ENCODE peak calls at places on chromosome 20, in seven cellular contexts. One of them, this sample, is unnamed. For H3K4me1, the result is how much of the 10 kb centered on the place peaks cover.

GRCh38 chr20:50708845-50709555 is 17.7 kb upstream of the RIPOR3 start:
- DNase-seq in GM23248: no peak
- DNase-seq in PC-3: no peak
- DNase-seq in fibroblast of lung: no peak
- DNase-seq in Peyer's patch: no peak
- DNase-seq in tibial artery: no peak
- DNase-seq in cardiac muscle cell: no peak
- DNase-seq in this sample: no peak

GRCh38 chr20:23296841-23297701 is 53.5 kb upstream of the NXT1 start:
- DNase-seq in GM23248: peak
- DNase-seq in PC-3: no peak
- DNase-seq in fibroblast of lung: no peak
- DNase-seq in Peyer's patch: no peak
- DNase-seq in tibial artery: no peak
- DNase-seq in cardiac muscle cell: no peak
- DNase-seq in this sample: no peak

GRCh38 chr20:10522328-10522727 is 87.2 kb downstream of the SLX4IP start:
- DNase-seq in GM23248: no peak
- DNase-seq in PC-3: no peak
- DNase-seq in fibroblast of lung: no peak
- DNase-seq in Peyer's patch: no peak
- DNase-seq in tibial artery: no peak
- DNase-seq in cardiac muscle cell: no peak
- DNase-seq in this sample: no peak

GRCh38 chr20:37389241-37389747 is 43.4 kb downstream of the SRC start:
- DNase-seq in GM23248: no peak
- DNase-seq in PC-3: no peak
- DNase-seq in fibroblast of lung: no peak
- DNase-seq in Peyer's patch: no peak
- DNase-seq in tibial artery: peak
- DNase-seq in cardiac muscle cell: no peak
- DNase-seq in this sample: peak

GRCh38 chr20:62704341-62704948 is 4.2 kb upstream of the NTSR1 start:
- DNase-seq in GM23248: peak
- DNase-seq in PC-3: peak
- DNase-seq in fibroblast of lung: peak
- DNase-seq in Peyer's patch: no peak
- DNase-seq in tibial artery: peak
- DNase-seq in cardiac muscle cell: peak
- DNase-seq in this sample: peak

GRCh38 chr20:53819973-53820451 is 226.4 kb upstream of the ZNF217 start:
- DNase-seq in GM23248: no peak
- DNase-seq in PC-3: no peak
- DNase-seq in fibroblast of lung: no peak
- DNase-seq in Peyer's patch: no peak
- DNase-seq in tibial artery: no peak
- DNase-seq in cardiac muscle cell: no peak
- DNase-seq in this sample: no peak

GRCh38 chr20:53201588-53201987 is 229.4 kb downstream of the TSHZ2 start:
- DNase-seq in GM23248: no peak
- DNase-seq in PC-3: no peak
- DNase-seq in fibroblast of lung: no peak
- DNase-seq in Peyer's patch: no peak
- DNase-seq in tibial artery: no peak
- DNase-seq in cardiac muscle cell: no peak
- DNase-seq in this sample: no peak

GRCh38 chr20:16801919-16802651 is 53.9 kb downstream of the OTOR start:
- DNase-seq in GM23248: peak
- DNase-seq in PC-3: peak
- DNase-seq in fibroblast of lung: peak
- DNase-seq in Peyer's patch: peak
- DNase-seq in tibial artery: no peak
- DNase-seq in cardiac muscle cell: peak
- DNase-seq in this sample: peak

GRCh38 chr20:12090920-12091319 is 173.2 kb downstream of the BTBD3 start:
- DNase-seq in GM23248: no peak
- DNase-seq in PC-3: peak
- DNase-seq in fibroblast of lung: no peak
- DNase-seq in Peyer's patch: no peak
- DNase-seq in tibial artery: no peak
- DNase-seq in cardiac muscle cell: no peak
- DNase-seq in this sample: no peak

GRCh38 chr20:53080412-53080962 is 108.3 kb downstream of the TSHZ2 start:
- DNase-seq in GM23248: no peak
- DNase-seq in PC-3: no peak
- DNase-seq in fibroblast of lung: no peak
- DNase-seq in Peyer's patch: no peak
- DNase-seq in tibial artery: no peak
- DNase-seq in cardiac muscle cell: no peak
- DNase-seq in this sample: no peak

GRCh38 chr20:51029963-51030930 is 7.3 kb upstream of the KCNG1 start:
- DNase-seq in GM23248: peak
- DNase-seq in PC-3: no peak
- DNase-seq in fibroblast of lung: no peak
- DNase-seq in Peyer's patch: no peak
- DNase-seq in tibial artery: no peak
- DNase-seq in cardiac muscle cell: peak
- DNase-seq in this sample: no peak

GRCh38 chr20:25398363-25399037 is 7.9 kb upstream of the ABHD12 start:
- DNase-seq in GM23248: no peak
- DNase-seq in PC-3: no peak
- DNase-seq in fibroblast of lung: no peak
- DNase-seq in Peyer's patch: no peak
- DNase-seq in tibial artery: no peak
- DNase-seq in cardiac muscle cell: no peak
- DNase-seq in this sample: no peak

GRCh38 chr20:17024513-17025105 is 202.2 kb upstream of the PCSK2 start:
- DNase-seq in GM23248: peak
- DNase-seq in PC-3: no peak
- DNase-seq in fibroblast of lung: peak
- DNase-seq in Peyer's patch: no peak
- DNase-seq in tibial artery: no peak
- DNase-seq in cardiac muscle cell: no peak
- DNase-seq in this sample: no peak

GRCh38 chr20:1600736-1601135 is 19.1 kb downstream of the SIRPB1 start:
- DNase-seq in GM23248: no peak
- DNase-seq in PC-3: no peak
- DNase-seq in fibroblast of lung: no peak
- DNase-seq in Peyer's patch: no peak
- DNase-seq in tibial artery: no peak
- DNase-seq in cardiac muscle cell: no peak
- DNase-seq in this sample: no peak

GRCh38 chr20:22866757-22867425 is 168.2 kb upstream of the SSTR4 start:
- DNase-seq in GM23248: peak
- DNase-seq in PC-3: no peak
- DNase-seq in fibroblast of lung: no peak
- DNase-seq in Peyer's patch: no peak
- DNase-seq in tibial artery: no peak
- DNase-seq in cardiac muscle cell: peak
- DNase-seq in this sample: no peak

GRCh38 chr20:45985573-45985972 is 13.6 kb upstream of the ZNF335 start:
- DNase-seq in GM23248: peak
- DNase-seq in PC-3: no peak
- DNase-seq in fibroblast of lung: no peak
- DNase-seq in Peyer's patch: no peak
- DNase-seq in tibial artery: no peak
- DNase-seq in cardiac muscle cell: peak
- DNase-seq in this sample: no peak

GRCh38 chr20:17287503-17287902 is 60.7 kb downstream of the PCSK2 start:
- DNase-seq in GM23248: no peak
- DNase-seq in PC-3: no peak
- DNase-seq in fibroblast of lung: no peak
- DNase-seq in Peyer's patch: no peak
- DNase-seq in tibial artery: no peak
- DNase-seq in cardiac muscle cell: no peak
- DNase-seq in this sample: no peak

GRCh38 chr20:63232235-63233060 is 3.3 kb upstream of the BIRC7 start:
- DNase-seq in GM23248: peak
- DNase-seq in PC-3: peak
- DNase-seq in fibroblast of lung: peak
- DNase-seq in Peyer's patch: no peak
- DNase-seq in tibial artery: no peak
- DNase-seq in cardiac muscle cell: peak
- DNase-seq in this sample: no peak

GRCh38 chr20:9112541-9113515 is 43.9 kb downstream of the PLCB4 start:
- DNase-seq in GM23248: peak
- DNase-seq in PC-3: no peak
- DNase-seq in fibroblast of lung: peak
- DNase-seq in Peyer's patch: no peak
- DNase-seq in tibial artery: no peak
- DNase-seq in cardiac muscle cell: peak
- DNase-seq in this sample: no peak

GRCh38 chr20:23266530-23267398 is 83.8 kb upstream of the NXT1 start:
- DNase-seq in GM23248: no peak
- DNase-seq in PC-3: no peak
- DNase-seq in fibroblast of lung: no peak
- DNase-seq in Peyer's patch: no peak
- DNase-seq in tibial artery: no peak
- DNase-seq in cardiac muscle cell: no peak
- DNase-seq in this sample: no peak

GRCh38 chr20:2867081-2867860 is 6.0 kb upstream of the PTPRA start:
- DNase-seq in GM23248: peak
- DNase-seq in PC-3: no peak
- DNase-seq in fibroblast of lung: no peak
- DNase-seq in Peyer's patch: no peak
- DNase-seq in tibial artery: no peak
- DNase-seq in cardiac muscle cell: no peak
- DNase-seq in this sample: no peak

GRCh38 chr20:59810376-59811187 is 122.9 kb downstream of the SYCP2 start:
- DNase-seq in GM23248: peak
- DNase-seq in PC-3: no peak
- DNase-seq in fibroblast of lung: no peak
- DNase-seq in Peyer's patch: no peak
- DNase-seq in tibial artery: peak
- DNase-seq in cardiac muscle cell: no peak
- DNase-seq in this sample: no peak

GRCh38 chr20:62768815-62769287 is 27.4 kb upstream of the MRGBP start:
- DNase-seq in GM23248: peak
- DNase-seq in PC-3: no peak
- DNase-seq in fibroblast of lung: peak
- DNase-seq in Peyer's patch: no peak
- DNase-seq in tibial artery: no peak
- DNase-seq in cardiac muscle cell: peak
- DNase-seq in this sample: no peak

GRCh38 chr20:23629017-23629541 is 8.7 kb downstream of the CST3 start:
- DNase-seq in GM23248: peak
- DNase-seq in PC-3: peak
- DNase-seq in fibroblast of lung: peak
- DNase-seq in Peyer's patch: no peak
- DNase-seq in tibial artery: no peak
- DNase-seq in cardiac muscle cell: peak
- DNase-seq in this sample: no peak

GRCh38 chr20:54100563-54100962 is 30.2 kb upstream of the BCAS1 start:
- DNase-seq in GM23248: no peak
- DNase-seq in PC-3: no peak
- DNase-seq in fibroblast of lung: peak
- DNase-seq in Peyer's patch: no peak
- DNase-seq in tibial artery: no peak
- DNase-seq in cardiac muscle cell: peak
- DNase-seq in this sample: no peak

DNA sequence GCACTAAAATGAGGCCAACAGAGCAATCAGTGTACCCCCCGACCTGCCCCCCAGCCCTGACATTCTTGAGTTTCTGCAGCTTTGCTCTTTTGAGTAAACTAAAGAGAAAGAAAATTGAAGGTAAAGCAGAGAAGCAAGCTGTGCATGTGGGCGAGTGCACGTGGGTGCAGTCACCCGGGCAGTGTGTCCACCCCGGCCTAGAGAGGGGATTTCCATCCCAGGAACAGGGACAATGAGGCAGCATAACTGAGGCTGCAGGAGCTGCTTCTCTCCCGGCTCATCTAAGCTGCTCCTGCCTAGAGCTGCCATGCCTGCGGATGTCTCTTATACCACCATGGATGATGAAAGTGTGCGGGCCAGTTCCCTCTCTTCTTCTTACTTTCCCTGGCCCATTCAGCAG is 16.8 kb downstream of the CASS4 start:
- DNase-seq in GM23248: no peak
- DNase-seq in PC-3: no peak
- DNase-seq in fibroblast of lung: no peak
- DNase-seq in Peyer's patch: no peak
- DNase-seq in tibial artery: peak
- DNase-seq in cardiac muscle cell: no peak
- DNase-seq in this sample: no peak
- H3K4me1 ChIP-seq in GM23248: half or more
- H3K4me1 ChIP-seq in PC-3: under half
- H3K4me1 ChIP-seq in fibroblast of lung: half or more
- H3K4me1 ChIP-seq in Peyer's patch: under half
- H3K4me1 ChIP-seq in tibial artery: under half
- H3K4me1 ChIP-seq in cardiac muscle cell: under half
- H3K4me1 ChIP-seq in this sample: under half

GRCh38 chr20:57291694-57292093 is 25.3 kb upstream of the BMP7 start:
- DNase-seq in GM23248: no peak
- DNase-seq in PC-3: no peak
- DNase-seq in fibroblast of lung: no peak
- DNase-seq in Peyer's patch: no peak
- DNase-seq in tibial artery: no peak
- DNase-seq in cardiac muscle cell: no peak
- DNase-seq in this sample: no peak
- H3K4me1 ChIP-seq in GM23248: under half
- H3K4me1 ChIP-seq in PC-3: under half
- H3K4me1 ChIP-seq in fibroblast of lung: under half
- H3K4me1 ChIP-seq in Peyer's patch: under half
- H3K4me1 ChIP-seq in tibial artery: under half
- H3K4me1 ChIP-seq in cardiac muscle cell: under half
- H3K4me1 ChIP-seq in this sample: under half

DNA sequence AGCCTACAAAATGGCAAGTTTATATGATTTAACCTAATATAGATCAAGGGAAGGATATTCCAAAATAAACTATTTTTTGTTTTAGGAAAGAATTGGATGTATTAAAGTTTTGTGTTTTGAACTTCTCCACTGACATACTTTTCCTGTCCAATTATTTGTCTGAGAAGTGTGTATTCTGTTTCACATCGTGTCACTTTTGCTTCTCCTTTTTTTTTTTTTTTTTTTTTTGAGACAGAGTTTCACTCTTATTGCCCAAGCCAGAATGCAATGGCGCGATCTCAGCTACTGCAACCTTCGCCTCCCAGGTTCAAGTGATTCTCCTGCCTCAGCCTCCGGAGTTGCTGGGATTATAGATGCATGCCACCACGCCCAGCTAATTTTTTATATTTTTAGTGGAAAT is 58.8 kb downstream of the SCAND1 start:
- DNase-seq in GM23248: no peak
- DNase-seq in PC-3: no peak
- DNase-seq in fibroblast of lung: no peak
- DNase-seq in Peyer's patch: no peak
- DNase-seq in tibial artery: no peak
- DNase-seq in cardiac muscle cell: no peak
- DNase-seq in this sample: no peak
- H3K4me1 ChIP-seq in GM23248: under half
- H3K4me1 ChIP-seq in PC-3: under half
- H3K4me1 ChIP-seq in fibroblast of lung: under half
- H3K4me1 ChIP-seq in Peyer's patch: under half
- H3K4me1 ChIP-seq in tibial artery: under half
- H3K4me1 ChIP-seq in cardiac muscle cell: under half
- H3K4me1 ChIP-seq in this sample: under half

DNA sequence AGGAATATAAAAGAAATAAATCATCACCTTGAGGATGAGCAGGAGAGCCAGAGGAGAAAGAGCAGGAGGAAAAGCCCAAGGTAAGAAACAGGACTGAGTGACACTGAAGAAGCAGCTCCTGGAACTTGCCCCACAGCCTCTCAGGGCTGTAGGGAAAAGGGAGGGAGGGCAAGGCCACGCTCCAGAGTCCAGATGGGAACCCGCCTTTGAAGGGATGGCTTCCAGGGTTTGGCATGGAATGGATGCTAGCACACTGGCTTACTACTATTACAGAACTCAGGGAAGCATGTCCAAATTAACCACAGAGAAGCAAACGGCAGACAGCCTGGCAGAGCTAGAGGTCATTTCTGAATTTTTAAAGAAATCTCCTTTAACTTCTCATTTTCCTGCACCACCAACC is 26.8 kb downstream of the RALGAPA2 start:
- DNase-seq in GM23248: no peak
- DNase-seq in PC-3: no peak
- DNase-seq in fibroblast of lung: no peak
- DNase-seq in Peyer's patch: no peak
- DNase-seq in tibial artery: no peak
- DNase-seq in cardiac muscle cell: no peak
- DNase-seq in this sample: no peak
- H3K4me1 ChIP-seq in GM23248: under half
- H3K4me1 ChIP-seq in PC-3: under half
- H3K4me1 ChIP-seq in fibroblast of lung: under half
- H3K4me1 ChIP-seq in Peyer's patch: under half
- H3K4me1 ChIP-seq in tibial artery: under half
- H3K4me1 ChIP-seq in cardiac muscle cell: under half
- H3K4me1 ChIP-seq in this sample: under half